ENCODE peak calls at places on chromosomes 16 and 17, in four cellular contexts. A, Y, O and T are unnamed samples.

GRCh38 chr17:66507982-66508760 is 205.8 kb downstream of the PRKCA start:
- DNase-seq in O (no peak), A (no peak), Y (no peak), T (no peak)

GRCh38 chr17:16911141-16911937 is 60.6 kb downstream of the TNFRSF13B start:
- DNase-seq in O (no peak), Y (peak), A (peak), T (peak)

GRCh38 chr16:14608604-14609003 is 21.5 kb downstream of the PARN start:
- DNase-seq in O (no peak), A (no peak), Y (no peak), T (no peak)

GRCh38 chr17:42518046-42518754 is 17.8 kb upstream of the NAGLU start:
- DNase-seq in A (no peak), Y (peak), O (peak), T (no peak)

GRCh38 chr17:57506253-57506911 is 238.7 kb downstream of the CCDC182 start:
- DNase-seq in A (no peak), O (no peak), Y (no peak), T (no peak)

GRCh38 chr17:34760931-34761500 is 181.6 kb downstream of the TMEM132E start:
- DNase-seq in Y (no peak), A (no peak), O (no peak), T (no peak)

GRCh38 chr17:65594585-65594940 is 33.1 kb upstream of the AXIN2 start:
- DNase-seq in A (no peak), Y (no peak), O (peak), T (no peak)

GRCh38 chr16:68790130-68790761 is 53.1 kb upstream of the TANGO6 start:
- DNase-seq in A (no peak), Y (no peak), O (no peak), T (no peak)

GRCh38 chr16:71542377-71542776 is 16.2 kb downstream of the CHST4 start:
- DNase-seq in O (no peak), Y (peak), A (no peak), T (no peak)

GRCh38 chr16:17602678-17603077 is 131.9 kb upstream of the XYLT1 start:
- DNase-seq in Y (no peak), A (no peak), O (no peak), T (no peak)

GRCh38 chr17:15247891-15248529 is 17.1 kb downstream of the PMP22 start:
- DNase-seq in Y (peak), O (no peak), A (no peak), T (peak)

GRCh38 chr17:31581491-31581890 is 190.0 kb downstream of the RAB11FIP4 start:
- DNase-seq in Y (no peak), A (no peak), O (no peak), T (no peak)

GRCh38 chr16:68792465-68793324 is 50.6 kb upstream of the TANGO6 start:
- DNase-seq in A (no peak), O (no peak), Y (no peak), T (no peak)

GRCh38 chr17:44792276-44792675 is 33.5 kb downstream of the ADAM11 start:
- DNase-seq in Y (no peak), A (no peak), O (no peak), T (no peak)

GRCh38 chr16:53529529-53529928 is 26.5 kb upstream of the AKTIP start:
- DNase-seq in Y (no peak), A (no peak), O (no peak), T (no peak)

GRCh38 chr16:52383071-52383470 is 163.9 kb downstream of the TOX3 start:
- DNase-seq in A (no peak), O (no peak), Y (no peak), T (no peak)

GRCh38 chr17:74485841-74486240 is 19.4 kb downstream of the CD300A start:
- DNase-seq in A (no peak), O (no peak), Y (no peak), T (no peak)

GRCh38 chr17:57862990-57863667 is 13.3 kb upstream of the MRPS23 start:
- DNase-seq in A (no peak), Y (no peak), O (no peak), T (no peak)

GRCh38 chr16:8736123-8736680 is 61.2 kb downstream of the TMEM186 start:
- DNase-seq in Y (peak), A (no peak), O (no peak), T (no peak)

GRCh38 chr16:1070084-1070987 is 2.2 kb upstream of the SSTR5 start:
- DNase-seq in Y (no peak), A (no peak), O (no peak), T (no peak)

GRCh38 chr17:68290955-68291835 is at the start of the genes ARSG and SLC16A6:
- DNase-seq in Y (peak), O (no peak), A (peak), T (peak)